ENCODE peak calls at places on chromosomes 13 and 19, in ten cellular contexts. I is Right ventricle myocardium inferior; D is pancreas; N is ovary; M is hippocampal formation; S is cardiac muscle cell; U is mammary epithelial cell; F is amniotic epithelial cell; C is effector CD4-positive, alpha-beta T cell; Z is adrenal gland. Y is an unnamed sample.

GRCh38 chr19:49866933-49867782 is at the start of gene PNKP:
- DNase-seq in I (peak), D (peak), N (peak), M (peak), S (peak), U (peak), F (peak), C (peak), Z (peak), Y (peak)

GRCh38 chr13:77425705-77426104 is 98.8 kb upstream of the MYCBP2 start:
- DNase-seq in I (no peak), D (no peak), N (no peak), M (no peak), S (no peak), U (no peak), F (no peak), C (no peak), Z (no peak), Y (no peak)

GRCh38 chr13:31749929-31750328 is 10.6 kb downstream of the RXFP2 start:
- DNase-seq in I (no peak), D (no peak), N (no peak), M (no peak), S (peak), U (peak), F (peak), C (no peak), Z (no peak), Y (no peak)

GRCh38 chr13:111882351-111882750 is 184.6 kb upstream of the SOX1 start:
- DNase-seq in I (no peak), D (no peak), N (no peak), M (no peak), S (no peak), U (no peak), F (no peak), C (no peak), Z (peak), Y (no peak)

GRCh38 chr13:51192348-51192747 is 29.9 kb upstream of the FAM124A start:
- DNase-seq in I (no peak), D (no peak), N (no peak), M (no peak), S (peak), U (no peak), F (no peak), C (no peak), Z (no peak), Y (no peak)

GRCh38 chr13:30681489-30682242 is 53.7 kb upstream of the ALOX5AP start:
- DNase-seq in I (no peak), D (no peak), N (no peak), M (no peak), S (peak), U (no peak), F (peak), C (no peak), Z (no peak), Y (no peak)

GRCh38 chr13:76992548-76993001 is 694 bp downstream of the CLN5 start:
- DNase-seq in I (no peak), D (no peak), N (peak), M (peak), S (peak), U (peak), F (peak), C (no peak), Z (peak), Y (no peak)

GRCh38 chr13:19957320-19958118 is 1.0 kb upstream of the ZMYM2 start:
- DNase-seq in I (peak), D (peak), N (peak), M (peak), S (peak), U (peak), F (peak), C (peak), Z (peak), Y (peak)

Y was measured in T-helper 1 cell.